ENCODE peak calls at places on chromosome 1, in ten cellular contexts. One of them, this sample, is unnamed.

GRCh38 chr1:207866471-207867135 is 44.3 kb downstream of the CD34 start:
- DNase-seq in CD4-positive, alpha-beta T cell: peak; percentile 6
- DNase-seq in GM20000: no peak
- DNase-seq in lung: peak; percentile 52
- DNase-seq in B cell: no peak
- DNase-seq in coronary artery: peak; percentile 89
- DNase-seq in left lung: no peak
- DNase-seq in foreskin fibroblast: no peak
- DNase-seq in testis: peak; percentile 74
- DNase-seq in cardiac fibroblast: peak; percentile 54
- DNase-seq in this sample: no peak

GRCh38 chr1:38925381-38925780 is 16.2 kb downstream of the RHBDL2 start:
- DNase-seq in testis: no peak
- DNase-seq in lung: no peak
- DNase-seq in cardiac fibroblast: no peak
- DNase-seq in coronary artery: no peak
- DNase-seq in GM20000: no peak
- DNase-seq in left lung: no peak
- DNase-seq in foreskin fibroblast: no peak
- DNase-seq in CD4-positive, alpha-beta T cell: no peak
- DNase-seq in B cell: no peak
- DNase-seq in this sample: no peak

GRCh38 chr1:214638474-214638807 is 35.4 kb downstream of the CENPF start:
- DNase-seq in cardiac fibroblast: no peak
- DNase-seq in CD4-positive, alpha-beta T cell: no peak
- DNase-seq in foreskin fibroblast: no peak
- DNase-seq in GM20000: no peak
- DNase-seq in lung: no peak
- DNase-seq in left lung: no peak
- DNase-seq in B cell: no peak
- DNase-seq in coronary artery: no peak
- DNase-seq in testis: no peak
- DNase-seq in this sample: no peak

GRCh38 chr1:116586741-116587143 is 15.9 kb upstream of the CD58 start:
- DNase-seq in GM20000: no peak
- DNase-seq in B cell: no peak
- DNase-seq in testis: no peak
- DNase-seq in coronary artery: no peak
- DNase-seq in lung: no peak
- DNase-seq in CD4-positive, alpha-beta T cell: no peak
- DNase-seq in left lung: no peak
- DNase-seq in cardiac fibroblast: no peak
- DNase-seq in foreskin fibroblast: peak; percentile 26
- DNase-seq in this sample: no peak

GRCh38 chr1:155081472-155082300 is 3.0 kb downstream of the EFNA3 start:
- DNase-seq in left lung: peak; percentile 79
- DNase-seq in foreskin fibroblast: no peak
- DNase-seq in cardiac fibroblast: no peak
- DNase-seq in GM20000: no peak
- DNase-seq in testis: no peak
- DNase-seq in CD4-positive, alpha-beta T cell: no peak
- DNase-seq in lung: no peak
- DNase-seq in B cell: peak; percentile 68
- DNase-seq in coronary artery: peak; percentile 64
- DNase-seq in this sample: no peak

GRCh38 chr1:67146539-67146938 is 11.8 kb upstream of the C1orf141 start:
- DNase-seq in CD4-positive, alpha-beta T cell: no peak
- DNase-seq in left lung: no peak
- DNase-seq in GM20000: no peak
- DNase-seq in foreskin fibroblast: no peak
- DNase-seq in cardiac fibroblast: no peak
- DNase-seq in lung: no peak
- DNase-seq in B cell: no peak
- DNase-seq in testis: no peak
- DNase-seq in coronary artery: no peak
- DNase-seq in this sample: no peak

GRCh38 chr1:224932607-224933249 is 3.3 kb downstream of the DNAH14 start:
- DNase-seq in GM20000: no peak
- DNase-seq in foreskin fibroblast: no peak
- DNase-seq in coronary artery: no peak
- DNase-seq in B cell: no peak
- DNase-seq in cardiac fibroblast: no peak
- DNase-seq in left lung: no peak
- DNase-seq in testis: no peak
- DNase-seq in lung: no peak
- DNase-seq in CD4-positive, alpha-beta T cell: no peak
- DNase-seq in this sample: no peak

GRCh38 chr1:76668046-76668445 is 199.2 kb upstream of the ST6GALNAC5 start:
- DNase-seq in lung: no peak
- DNase-seq in GM20000: no peak
- DNase-seq in CD4-positive, alpha-beta T cell: no peak
- DNase-seq in left lung: no peak
- DNase-seq in foreskin fibroblast: no peak
- DNase-seq in B cell: peak; percentile 1
- DNase-seq in testis: no peak
- DNase-seq in coronary artery: no peak
- DNase-seq in cardiac fibroblast: no peak
- DNase-seq in this sample: no peak

GRCh38 chr1:20426923-20427322 is 59.1 kb downstream of the CAMK2N1 start:
- DNase-seq in coronary artery: no peak
- DNase-seq in GM20000: no peak
- DNase-seq in testis: no peak
- DNase-seq in left lung: no peak
- DNase-seq in B cell: no peak
- DNase-seq in foreskin fibroblast: peak; percentile 84
- DNase-seq in CD4-positive, alpha-beta T cell: no peak
- DNase-seq in lung: no peak
- DNase-seq in cardiac fibroblast: peak; percentile 82
- DNase-seq in this sample: no peak

GRCh38 chr1:116737855-116738318 is 16.3 kb upstream of the CD2 start:
- DNase-seq in B cell: no peak
- DNase-seq in left lung: no peak
- DNase-seq in CD4-positive, alpha-beta T cell: no peak
- DNase-seq in GM20000: peak; percentile 68
- DNase-seq in testis: no peak
- DNase-seq in coronary artery: no peak
- DNase-seq in cardiac fibroblast: no peak
- DNase-seq in foreskin fibroblast: no peak
- DNase-seq in lung: no peak
- DNase-seq in this sample: no peak

GRCh38 chr1:161080391-161081150 is 8.8 kb downstream of the NECTIN4 start:
- DNase-seq in lung: no peak
- DNase-seq in coronary artery: no peak
- DNase-seq in B cell: no peak
- DNase-seq in cardiac fibroblast: no peak
- DNase-seq in foreskin fibroblast: peak; percentile 45
- DNase-seq in CD4-positive, alpha-beta T cell: no peak
- DNase-seq in testis: no peak
- DNase-seq in GM20000: no peak
- DNase-seq in left lung: no peak
- DNase-seq in this sample: no peak

GRCh38 chr1:161081519-161081918 is 7.8 kb downstream of the NECTIN4 start:
- DNase-seq in B cell: no peak
- DNase-seq in testis: no peak
- DNase-seq in cardiac fibroblast: no peak
- DNase-seq in CD4-positive, alpha-beta T cell: no peak
- DNase-seq in GM20000: no peak
- DNase-seq in foreskin fibroblast: no peak
- DNase-seq in coronary artery: no peak
- DNase-seq in left lung: no peak
- DNase-seq in lung: no peak
- DNase-seq in this sample: no peak

GRCh38 chr1:161081151-161081405 is 8.3 kb downstream of the NECTIN4 start:
- DNase-seq in cardiac fibroblast: no peak
- DNase-seq in B cell: no peak
- DNase-seq in CD4-positive, alpha-beta T cell: no peak
- DNase-seq in GM20000: no peak
- DNase-seq in coronary artery: no peak
- DNase-seq in testis: no peak
- DNase-seq in left lung: no peak
- DNase-seq in foreskin fibroblast: no peak
- DNase-seq in lung: no peak
- DNase-seq in this sample: no peak

GRCh38 chr1:161077426-161077825 is 7.7 kb upstream of the ARHGAP30 start:
- DNase-seq in cardiac fibroblast: no peak
- DNase-seq in B cell: no peak
- DNase-seq in lung: no peak
- DNase-seq in testis: no peak
- DNase-seq in CD4-positive, alpha-beta T cell: no peak
- DNase-seq in GM20000: no peak
- DNase-seq in foreskin fibroblast: no peak
- DNase-seq in coronary artery: no peak
- DNase-seq in left lung: no peak
- DNase-seq in this sample: no peak

GRCh38 chr1:161079436-161080110 is 9.8 kb downstream of the NECTIN4 start:
- DNase-seq in foreskin fibroblast: no peak
- DNase-seq in left lung: no peak
- DNase-seq in cardiac fibroblast: no peak
- DNase-seq in coronary artery: no peak
- DNase-seq in testis: peak; percentile 18
- DNase-seq in GM20000: no peak
- DNase-seq in lung: no peak
- DNase-seq in CD4-positive, alpha-beta T cell: no peak
- DNase-seq in B cell: no peak
- DNase-seq in this sample: no peak
- TF ChIP-seq CTCF in foreskin fibroblast: no peak
- TF ChIP-seq CTCF in left lung: no peak
- TF ChIP-seq CTCF in cardiac fibroblast: no peak
- TF ChIP-seq CTCF in coronary artery: no peak
- TF ChIP-seq CTCF in testis: no peak
- TF ChIP-seq CTCF in GM20000: no peak
- TF ChIP-seq CTCF in lung: no peak
- TF ChIP-seq CTCF in CD4-positive, alpha-beta T cell: no peak
- TF ChIP-seq CTCF in B cell: no peak
- TF ChIP-seq CTCF in this sample: no peak

GRCh38 chr1:201021333-201022177 is 2.0 kb downstream of the KIF21B start:
- DNase-seq in CD4-positive, alpha-beta T cell: no peak
- DNase-seq in testis: no peak
- DNase-seq in GM20000: peak; percentile 58
- DNase-seq in coronary artery: no peak
- DNase-seq in cardiac fibroblast: no peak
- DNase-seq in left lung: no peak
- DNase-seq in lung: no peak
- DNase-seq in B cell: peak; percentile 32
- DNase-seq in foreskin fibroblast: no peak
- DNase-seq in this sample: no peak

GRCh38 chr1:201022178-201022823 is 1.2 kb downstream of the KIF21B start:
- DNase-seq in CD4-positive, alpha-beta T cell: no peak
- DNase-seq in coronary artery: no peak
- DNase-seq in testis: no peak
- DNase-seq in left lung: no peak
- DNase-seq in cardiac fibroblast: no peak
- DNase-seq in GM20000: no peak
- DNase-seq in B cell: no peak
- DNase-seq in lung: no peak
- DNase-seq in foreskin fibroblast: no peak
- DNase-seq in this sample: no peak

GRCh38 chr1:201023517-201023902 is at the start of gene KIF21B:
- DNase-seq in lung: peak; percentile 80
- DNase-seq in cardiac fibroblast: peak; percentile 52
- DNase-seq in CD4-positive, alpha-beta T cell: peak; percentile 85
- DNase-seq in coronary artery: no peak
- DNase-seq in foreskin fibroblast: peak; percentile 9
- DNase-seq in B cell: peak; percentile 95
- DNase-seq in testis: peak; percentile 90
- DNase-seq in left lung: peak; percentile 97
- DNase-seq in GM20000: peak; percentile 96
- DNase-seq in this sample: peak; percentile 84

GRCh38 chr1:201024251-201024998 is 911 bp upstream of the KIF21B start:
- DNase-seq in CD4-positive, alpha-beta T cell: no peak
- DNase-seq in GM20000: no peak
- DNase-seq in coronary artery: no peak
- DNase-seq in lung: no peak
- DNase-seq in foreskin fibroblast: no peak
- DNase-seq in cardiac fibroblast: no peak
- DNase-seq in testis: no peak
- DNase-seq in left lung: no peak
- DNase-seq in B cell: no peak
- DNase-seq in this sample: no peak

GRCh38 chr1:201022824-201023516 is 544 bp downstream of the KIF21B start:
- DNase-seq in coronary artery: no peak
- DNase-seq in cardiac fibroblast: no peak
- DNase-seq in foreskin fibroblast: no peak
- DNase-seq in left lung: peak; percentile 86
- DNase-seq in GM20000: no peak
- DNase-seq in testis: no peak
- DNase-seq in B cell: peak; percentile 58
- DNase-seq in lung: no peak
- DNase-seq in CD4-positive, alpha-beta T cell: no peak
- DNase-seq in this sample: no peak
- TF ChIP-seq CTCF in coronary artery: no peak
- TF ChIP-seq CTCF in cardiac fibroblast: no peak
- TF ChIP-seq CTCF in foreskin fibroblast: no peak
- TF ChIP-seq CTCF in left lung: no peak
- TF ChIP-seq CTCF in GM20000: peak; percentile 19
- TF ChIP-seq CTCF in testis: no peak
- TF ChIP-seq CTCF in B cell: no peak
- TF ChIP-seq CTCF in lung: no peak
- TF ChIP-seq CTCF in CD4-positive, alpha-beta T cell: no peak
- TF ChIP-seq CTCF in this sample: no peak

DNA sequence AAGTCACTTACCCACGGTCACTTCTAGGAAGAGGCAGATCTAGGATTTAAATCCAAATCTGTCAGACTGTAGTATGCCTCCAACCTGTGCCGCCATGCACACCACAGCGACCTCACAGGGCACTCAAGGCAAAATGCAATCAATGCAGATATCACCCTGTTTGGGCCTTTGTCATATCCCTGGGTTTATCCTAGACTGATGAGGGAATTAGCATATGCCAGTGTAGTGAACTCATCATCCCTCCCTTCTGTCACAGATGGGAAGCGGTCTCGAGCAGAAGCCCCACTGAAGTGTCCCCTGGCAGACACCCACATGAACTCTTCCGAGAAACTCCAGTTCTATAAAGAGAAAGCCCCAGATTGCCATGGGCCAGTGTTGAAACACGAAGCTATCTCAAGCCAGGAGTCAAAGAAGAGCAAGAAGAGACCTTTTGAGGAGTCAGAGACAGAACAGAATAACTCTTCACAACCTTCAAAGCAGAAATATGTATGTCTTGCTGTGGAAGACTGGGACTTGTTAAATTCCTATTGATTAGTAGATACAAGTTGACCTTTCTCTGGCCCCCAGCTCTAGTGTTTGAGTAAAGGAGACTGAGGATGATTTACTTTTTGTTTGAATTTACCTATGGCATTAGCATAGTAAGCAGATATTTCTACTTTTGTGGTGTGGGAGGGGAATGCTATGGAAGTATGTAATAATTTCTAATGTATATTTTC is 21.4 kb downstream of the LRRC42 start:
- DNase-seq in GM20000: no peak
- DNase-seq in B cell: no peak
- DNase-seq in lung: no peak
- DNase-seq in coronary artery: no peak
- DNase-seq in cardiac fibroblast: no peak
- DNase-seq in foreskin fibroblast: no peak
- DNase-seq in testis: no peak
- DNase-seq in CD4-positive, alpha-beta T cell: no peak
- DNase-seq in left lung: no peak
- DNase-seq in this sample: no peak
- TF ChIP-seq CTCF in GM20000: no peak
- TF ChIP-seq CTCF in B cell: no peak
- TF ChIP-seq CTCF in lung: no peak
- TF ChIP-seq CTCF in coronary artery: no peak
- TF ChIP-seq CTCF in cardiac fibroblast: no peak
- TF ChIP-seq CTCF in foreskin fibroblast: no peak
- TF ChIP-seq CTCF in testis: no peak
- TF ChIP-seq CTCF in CD4-positive, alpha-beta T cell: no peak
- TF ChIP-seq CTCF in left lung: no peak
- TF ChIP-seq CTCF in this sample: no peak

GRCh38 chr1:90964444-90965035 is 57.3 kb downstream of the ZNF644 start:
- DNase-seq in cardiac fibroblast: peak; percentile 44
- DNase-seq in coronary artery: no peak
- DNase-seq in foreskin fibroblast: no peak
- DNase-seq in B cell: no peak
- DNase-seq in lung: no peak
- DNase-seq in CD4-positive, alpha-beta T cell: no peak
- DNase-seq in testis: no peak
- DNase-seq in GM20000: no peak
- DNase-seq in left lung: no peak
- DNase-seq in this sample: no peak
- TF ChIP-seq CTCF in cardiac fibroblast: peak; percentile 27
- TF ChIP-seq CTCF in coronary artery: no peak
- TF ChIP-seq CTCF in foreskin fibroblast: peak; percentile 12
- TF ChIP-seq CTCF in B cell: peak; percentile 12
- TF ChIP-seq CTCF in lung: peak; percentile 17
- TF ChIP-seq CTCF in CD4-positive, alpha-beta T cell: peak; percentile 66
- TF ChIP-seq CTCF in testis: no peak
- TF ChIP-seq CTCF in GM20000: no peak
- TF ChIP-seq CTCF in left lung: peak; percentile 38
- TF ChIP-seq CTCF in this sample: peak; percentile 28